ENCODE peak calls at places on chromosome 22, in nine cellular contexts. N, F, S, X, U, G, C, J and M are unnamed samples.
A peak's percentile ranks its signal among the peaks of the same experiment; 100 is the strongest.

GRCh38 chr22:36322602-36322915 is 65.2 kb downstream of the MYH9 start:
- DNase-seq in C (no peak), J (no peak), X (no peak), G (no peak), S (no peak), U (no peak), N (no peak), F (no peak), M (no peak)

GRCh38 chr22:38973289-38974169 is 8.6 kb upstream of the APOBEC3B start:
- DNase-seq in G (peak; percentile 37), X (no peak), U (no peak), C (peak; percentile 53), J (no peak), N (peak; percentile 17), F (no peak), S (no peak), M (no peak)

GRCh38 chr22:27993774-27994350 is 74.8 kb upstream of the PITPNB start:
- DNase-seq in N (no peak), C (no peak), J (peak; percentile 56), U (peak; percentile 9), S (no peak), F (peak; percentile 23), X (no peak), G (no peak), M (peak; percentile 39)

GRCh38 chr22:46848227-46848626 is 85.8 kb downstream of the TBC1D22A start:
- DNase-seq in U (no peak), N (peak; percentile 81), F (no peak), J (no peak), X (no peak), C (no peak), S (no peak), G (peak; percentile 15), M (no peak)

GRCh38 chr22:27798526-27799333 is 2.8 kb downstream of the MN1 start:
- DNase-seq in J (no peak), G (no peak), S (no peak), U (no peak), X (no peak), N (no peak), F (no peak), C (no peak), M (no peak)

GRCh38 chr22:25702571-25703167 is 39.3 kb upstream of the MYO18B start:
- DNase-seq in N (no peak), J (no peak), S (no peak), C (no peak), G (no peak), U (no peak), F (no peak), X (no peak), M (no peak)

GRCh38 chr22:33648478-33648877 is 271.8 kb downstream of the LARGE1 start:
- DNase-seq in F (no peak), U (no peak), J (no peak), S (peak; percentile 11), C (no peak), X (no peak), N (no peak), G (no peak), M (no peak)

GRCh38 chr22:21972806-21973205 is 9.8 kb downstream of the TOP3B start:
- DNase-seq in S (no peak), X (no peak), U (no peak), N (no peak), J (no peak), F (no peak), G (no peak), C (no peak), M (no peak)

GRCh38 chr22:47067331-47067890 is 305.0 kb downstream of the TBC1D22A start:
- DNase-seq in N (no peak), J (no peak), S (no peak), X (no peak), U (no peak), F (no peak), C (no peak), G (no peak), M (no peak)

GRCh38 chr22:46056169-46057041 is 79.4 kb upstream of the WNT7B start:
- DNase-seq in N (no peak), S (no peak), U (peak; percentile 54), X (no peak), F (peak; percentile 64), G (no peak), J (peak; percentile 85), C (no peak), M (peak; percentile 37)

GRCh38 chr22:38505595-38506117 is 455 bp downstream of the DDX17 start:
- DNase-seq in F (peak; percentile 91), C (peak; percentile 75), J (peak; percentile 91), S (peak; percentile 77), X (peak; percentile 86), N (peak; percentile 46), U (peak; percentile 83), G (peak; percentile 74), M (peak; percentile 91)

GRCh38 chr22:22137891-22138290 is 106.7 kb upstream of the VPREB1 start:
- DNase-seq in U (no peak), J (no peak), S (no peak), N (no peak), C (no peak), G (no peak), F (no peak), X (no peak), M (no peak)

GRCh38 chr22:20814221-20814808 is 40.4 kb downstream of the SERPIND1 start:
- DNase-seq in F (no peak), U (no peak), C (no peak), X (no peak), G (no peak), J (no peak), N (no peak), S (no peak), M (no peak)

DNA sequence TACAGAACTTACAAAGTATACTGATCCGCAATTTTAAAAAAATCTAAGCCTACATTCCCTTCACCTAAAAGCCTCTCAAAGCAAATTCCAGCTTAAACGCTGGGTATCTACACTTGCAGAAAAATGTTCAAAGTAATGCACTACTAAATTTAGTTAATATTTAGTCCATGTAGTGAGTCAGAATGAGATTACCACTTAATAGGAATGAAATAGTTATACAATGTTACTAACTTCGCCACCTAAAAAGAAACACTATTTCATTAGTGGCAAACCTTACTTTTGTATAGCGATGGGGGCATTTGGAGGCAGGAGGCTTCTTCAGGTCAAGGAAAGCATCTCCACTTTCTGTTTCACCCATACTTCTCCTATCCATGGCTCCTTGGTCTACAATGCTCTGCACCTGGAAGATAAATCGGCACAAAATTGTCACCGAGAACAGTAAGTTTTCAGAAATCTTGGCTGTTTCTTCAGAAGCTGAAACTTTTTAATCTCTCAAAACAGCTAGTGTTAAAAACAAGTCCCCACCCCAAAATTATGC is 1.2 kb downstream of the EIF4ENIF1 start:
- DNase-seq in F (no peak), X (no peak), G (no peak), C (no peak), J (no peak), S (no peak), U (no peak), N (no peak), M (no peak)
- H3K4me3 ChIP-seq in F (peak overlapping the region; percentile 90), X (peak overlapping the region; percentile 92), G (peak overlapping the region; percentile 70), C (peak overlapping the region; percentile 76), J (peak overlapping the region; percentile 64), S (peak overlapping the region; percentile 84), U (peak overlapping the region; percentile 82), N (peak overlapping the region; percentile 72), M (peak overlapping the region; percentile 56)

DNA sequence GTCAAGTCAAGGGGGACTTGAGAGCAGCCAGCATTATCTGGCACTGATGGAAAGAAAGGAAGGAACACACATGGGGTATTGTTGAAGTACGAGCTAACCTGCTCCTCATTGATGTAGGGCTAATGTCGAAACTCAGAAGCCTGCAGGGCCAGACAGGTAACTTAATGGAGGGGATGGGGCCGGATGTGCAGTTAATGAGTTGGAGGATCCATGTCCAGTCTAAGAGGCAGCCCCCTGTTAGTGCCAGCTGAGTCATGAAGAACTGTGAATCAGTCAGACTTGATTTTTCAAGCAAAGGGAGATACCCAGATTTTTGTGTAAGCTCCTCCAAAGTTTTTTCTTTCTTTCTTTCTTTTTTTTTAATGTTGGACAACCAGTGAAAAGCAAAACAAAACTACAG is 65.6 kb downstream of the CECR2 start:
- DNase-seq in U (no peak), C (no peak), J (no peak), S (no peak), N (no peak), F (no peak), G (peak; percentile 8), X (no peak), M (no peak)
- H3K4me1 ChIP-seq in U (peaks cover 12% of the 10 kb centered on the region), C (no peaks in the 10 kb centered on the region), J (no peaks in the 10 kb centered on the region), S (peaks cover 40% of the 10 kb centered on the region), N (no peaks in the 10 kb centered on the region), F (peaks cover 8% of the 10 kb centered on the region), G (no peaks in the 10 kb centered on the region), X (peaks cover 89% of the 10 kb centered on the region), M (no peaks in the 10 kb centered on the region)

DNA sequence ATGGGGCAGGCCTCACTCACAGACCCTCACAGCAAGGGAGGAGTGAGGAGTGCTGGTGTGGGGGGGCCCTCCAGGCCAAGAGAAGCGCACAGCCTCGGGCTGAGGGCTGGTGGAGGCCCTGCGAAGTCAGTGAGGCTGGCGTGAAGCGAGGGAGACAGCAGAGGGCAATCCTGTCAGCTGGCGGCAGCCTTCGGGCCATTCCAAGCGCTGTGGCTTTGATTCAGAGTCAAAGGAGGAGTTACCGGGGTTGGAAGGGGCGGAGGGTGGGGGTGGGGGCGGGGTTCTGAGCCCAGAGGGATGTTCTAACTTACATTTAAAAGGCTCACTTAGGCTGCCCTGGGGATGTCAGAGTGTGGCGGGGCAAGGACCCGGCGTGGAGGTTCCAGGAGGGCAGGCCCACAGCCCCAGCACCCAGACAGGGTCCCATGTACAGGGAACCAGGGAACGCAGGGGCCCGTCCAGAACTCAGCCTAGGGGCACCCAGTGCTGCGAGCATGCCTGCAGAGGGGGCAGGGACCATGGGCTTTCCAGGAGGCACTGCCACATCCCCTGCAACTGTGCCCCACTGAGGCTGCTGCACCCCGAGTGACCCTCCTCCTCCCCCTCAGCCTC is 39.5 kb upstream of the TTLL12 start:
- DNase-seq in X (no peak), N (peak; percentile 22), U (no peak), F (no peak), S (no peak), C (no peak), J (no peak), G (peak; percentile 40), M (no peak)
- TF ChIP-seq CTCF in X (no peak), N (no peak), U (no peak), F (no peak), S (no peak), C (no peak), J (no peak), G (no peak), M (no peak)

GRCh38 chr22:17119481-17120202 is 1.5 kb downstream of the TMEM121B start:
- DNase-seq in S (no peak), X (no peak), G (peak; percentile 17), C (peak; percentile 45), U (no peak), N (no peak), J (no peak), F (no peak), M (no peak)

GRCh38 chr22:17118342-17118741 is 2.8 kb downstream of the TMEM121B start:
- DNase-seq in U (no peak), F (no peak), S (no peak), C (no peak), G (no peak), J (no peak), X (no peak), N (no peak), M (no peak)

GRCh38 chr22:17121235-17122195 is at the start of gene TMEM121B:
- DNase-seq in C (no peak), X (peak; percentile 74), F (peak; percentile 82), S (peak; percentile 85), G (peak; percentile 55), N (peak; percentile 59), J (peak; percentile 76), U (peak; percentile 78), M (peak; percentile 93)

GRCh38 chr22:17120711-17121234 is 387 bp downstream of the TMEM121B start:
- DNase-seq in C (no peak), U (no peak), N (no peak), S (no peak), J (no peak), F (no peak), G (no peak), X (no peak), M (no peak)

GRCh38 chr22:17120281-17120680 is 879 bp downstream of the TMEM121B start:
- DNase-seq in U (peak; percentile 71), G (peak; percentile 24), J (no peak), S (peak; percentile 61), N (peak; percentile 30), C (no peak), F (peak; percentile 78), X (peak; percentile 68), M (peak; percentile 63)
- H3K4me3 ChIP-seq in U (no peak overlapping the region), G (no peak overlapping the region), J (no peak overlapping the region), S (peak overlapping the region; percentile 73), N (no peak overlapping the region), C (no peak overlapping the region), F (no peak overlapping the region), X (peak overlapping the region; percentile 79), M (no peak overlapping the region)